ENCODE peak calls at places on chromosomes 16 and 17, in nine cellular contexts. B, U, S, Y, C, G, D, R and V are unnamed samples.

GRCh38 chr16:50613281-50613991 is 65.2 kb downstream of the NKD1 start:
- DNase-seq in B (no peak), U (no peak), S (no peak), Y (peak), C (no peak), G (no peak), D (no peak), R (no peak), V (no peak)

GRCh38 chr16:81366316-81366932 is 51.7 kb downstream of the GAN start:
- DNase-seq in B (no peak), U (no peak), S (peak), Y (peak), C (no peak), G (no peak), D (no peak), R (no peak), V (no peak)

GRCh38 chr17:40070895-40071719 is 8.3 kb downstream of the THRA start:
- DNase-seq in B (peak), U (peak), S (peak), Y (no peak), C (no peak), G (no peak), D (no peak), R (peak), V (peak)

GRCh38 chr16:56262148-56262878 is 71.0 kb downstream of the GNAO1 start:
- DNase-seq in B (no peak), U (no peak), S (no peak), Y (no peak), C (no peak), G (peak), D (peak), R (peak), V (peak)

GRCh38 chr17:77011173-77012011 is 129.4 kb upstream of the SEC14L1 start:
- DNase-seq in B (no peak), U (no peak), S (peak), Y (peak), C (no peak), G (peak), D (peak), R (peak), V (peak)

GRCh38 chr17:49165143-49165542 is 32.6 kb downstream of the B4GALNT2 start:
- DNase-seq in B (no peak), U (no peak), S (no peak), Y (no peak), C (no peak), G (no peak), D (no peak), R (no peak), V (no peak)

GRCh38 chr16:83603981-83604570 is 203.7 kb upstream of the HSBP1 start:
- DNase-seq in B (no peak), U (no peak), S (no peak), Y (no peak), C (no peak), G (no peak), D (no peak), R (no peak), V (no peak)

GRCh38 chr16:87982491-87983415 is 31.5 kb downstream of the BANP start:
- DNase-seq in B (peak), U (no peak), S (no peak), Y (no peak), C (no peak), G (no peak), D (no peak), R (no peak), V (no peak)

GRCh38 chr17:27549251-27549919 is 81.6 kb upstream of the LGALS9 start:
- DNase-seq in B (no peak), U (no peak), S (no peak), Y (no peak), C (no peak), G (no peak), D (no peak), R (no peak), V (no peak)

GRCh38 chr17:15920758-15921239 is 24.1 kb upstream of the ADORA2B start:
- DNase-seq in B (no peak), U (peak), S (no peak), Y (peak), C (no peak), G (no peak), D (no peak), R (no peak), V (peak)

GRCh38 chr16:56311208-56312027 is 113.9 kb downstream of the AMFR start:
- DNase-seq in B (no peak), U (peak), S (no peak), Y (no peak), C (no peak), G (no peak), D (no peak), R (no peak), V (no peak)

GRCh38 chr16:5412721-5413120 is 315.1 kb upstream of the EEF2KMT start:
- DNase-seq in B (no peak), U (peak), S (peak), Y (no peak), C (peak), G (no peak), D (no peak), R (no peak), V (no peak)

GRCh38 chr17:49061524-49061943 is 64.3 kb downstream of the IGF2BP1 start:
- DNase-seq in B (no peak), U (no peak), S (no peak), Y (no peak), C (no peak), G (no peak), D (no peak), R (no peak), V (no peak)

GRCh38 chr17:77130521-77130920 is 10.2 kb upstream of the SEC14L1 start:
- DNase-seq in B (no peak), U (peak), S (no peak), Y (no peak), C (no peak), G (no peak), D (no peak), R (no peak), V (no peak)

GRCh38 chr17:8459109-8459508 is 23.4 kb downstream of the NDEL1 start:
- DNase-seq in B (no peak), U (no peak), S (no peak), Y (no peak), C (no peak), G (no peak), D (no peak), R (no peak), V (no peak)

GRCh38 chr16:1932050-1933028 is 10.7 kb downstream of the MSRB1 start:
- DNase-seq in B (no peak), U (no peak), S (peak), Y (peak), C (no peak), G (no peak), D (no peak), R (peak), V (peak)

GRCh38 chr16:85552980-85553435 is 60.1 kb upstream of the GSE1 start:
- DNase-seq in B (no peak), U (no peak), S (peak), Y (no peak), C (no peak), G (no peak), D (no peak), R (no peak), V (no peak)

GRCh38 chr16:19771796-19772195 is 53.7 kb downstream of the IQCK start:
- DNase-seq in B (no peak), U (no peak), S (no peak), Y (no peak), C (no peak), G (no peak), D (no peak), R (no peak), V (no peak)

GRCh38 chr16:8063151-8063550 is 527.2 kb downstream of the TMEM114 start:
- DNase-seq in B (no peak), U (no peak), S (no peak), Y (no peak), C (no peak), G (no peak), D (no peak), R (no peak), V (no peak)

GRCh38 chr16:84654238-84654637 is 5.9 kb downstream of the KLHL36 start:
- DNase-seq in B (no peak), U (no peak), S (no peak), Y (no peak), C (no peak), G (no peak), D (no peak), R (no peak), V (no peak)

GRCh38 chr16:69494993-69495392 is 70.6 kb downstream of the CYB5B start:
- DNase-seq in B (no peak), U (no peak), S (peak), Y (no peak), C (peak), G (peak), D (peak), R (no peak), V (peak)

GRCh38 chr17:71632328-71632727 is 488.5 kb upstream of the SOX9 start:
- DNase-seq in B (no peak), U (no peak), S (no peak), Y (no peak), C (no peak), G (no peak), D (no peak), R (no peak), V (no peak)

GRCh38 chr17:68794636-68795503 is 160.3 kb downstream of the ABCA8 start:
- DNase-seq in B (no peak), U (no peak), S (no peak), Y (peak), C (no peak), G (no peak), D (no peak), R (no peak), V (no peak)

GRCh38 chr17:68322630-68323029 is 31.3 kb downstream of the ARSG start:
- DNase-seq in B (no peak), U (no peak), S (no peak), Y (no peak), C (no peak), G (no peak), D (no peak), R (no peak), V (no peak)

GRCh38 chr16:50267651-50268050 is 1.3 kb downstream of the ADCY7 start:
- DNase-seq in B (no peak), U (peak), S (no peak), Y (peak), C (no peak), G (no peak), D (no peak), R (peak), V (no peak)

GRCh38 chr17:43226393-43226792 is 2.0 kb downstream of the CCDC200 start:
- DNase-seq in B (no peak), U (no peak), S (no peak), Y (no peak), C (no peak), G (no peak), D (no peak), R (no peak), V (no peak)

GRCh38 chr16:14088155-14088753 is 17.1 kb downstream of the MRTFB start:
- DNase-seq in B (no peak), U (no peak), S (no peak), Y (peak), C (no peak), G (no peak), D (no peak), R (no peak), V (no peak)

GRCh38 chr16:26666486-26666885 is 400.2 kb upstream of the C16orf82 start:
- DNase-seq in B (no peak), U (no peak), S (no peak), Y (no peak), C (no peak), G (no peak), D (no peak), R (no peak), V (no peak)

GRCh38 chr16:66115373-66115772 is 251.1 kb upstream of the CDH5 start:
- DNase-seq in B (no peak), U (no peak), S (no peak), Y (no peak), C (no peak), G (no peak), D (no peak), R (no peak), V (no peak)

GRCh38 chr17:33038740-33039139 is 47.1 kb downstream of the SPACA3 start:
- DNase-seq in B (no peak), U (no peak), S (peak), Y (no peak), C (peak), G (no peak), D (no peak), R (peak), V (peak)

GRCh38 chr16:84505249-84506156 is 1.0 kb upstream of the MEAK7 start:
- DNase-seq in B (no peak), U (no peak), S (peak), Y (no peak), C (no peak), G (no peak), D (no peak), R (no peak), V (no peak)

GRCh38 chr16:11105038-11105903 is 150.7 kb downstream of the SOCS1 start:
- DNase-seq in B (peak), U (peak), S (no peak), Y (peak), C (no peak), G (no peak), D (no peak), R (peak), V (peak)

GRCh38 chr16:11354733-11355574 is 9.7 kb downstream of the RMI2 start:
- DNase-seq in B (no peak), U (no peak), S (no peak), Y (peak), C (no peak), G (peak), D (peak), R (peak), V (peak)